ENCODE peak calls at places on chromosomes 5 and 9, in seven cellular contexts. M is OCI-LY7; Y is HCEC 1CT; H is stimulated activated CD8-positive, alpha-beta memory T cell treated with anti-CD3 and anti-CD28 coated beads, Interleukin-7, amount 100 ng/mL, for 1 hour; N is NAMALWA; P is iris pigment epithelial cell; X is Ammon's horn. S is an unnamed sample.

GRCh38 chr5:164132358-164132757 is 626.9 kb downstream of the MAT2B start:
- DNase-seq in H (no peak), Y (no peak), M (peak), N (no peak), X (no peak), P (no peak), S (no peak)

GRCh38 chr9:71876106-71876505 is 34.9 kb downstream of the ABHD17B start:
- DNase-seq in X (no peak), H (no peak), P (no peak), M (no peak), N (no peak), Y (no peak), S (no peak)

GRCh38 chr5:73591102-73591695 is 25.7 kb downstream of the UTP15 start:
- DNase-seq in P (peak), N (peak), Y (peak), H (no peak), M (peak), X (peak), S (peak)

GRCh38 chr9:98866435-98867108 is 59.1 kb downstream of the GALNT12 start:
- DNase-seq in Y (no peak), H (no peak), M (no peak), N (no peak), X (no peak), P (no peak), S (no peak)

GRCh38 chr5:151923865-151924264 is 786 bp downstream of the GLRA1 start:
- DNase-seq in P (peak), M (no peak), H (no peak), N (no peak), Y (peak), X (peak), S (no peak)

GRCh38 chr9:118268046-118268445 is 563.8 kb downstream of the TLR4 start:
- DNase-seq in X (no peak), P (no peak), M (no peak), H (no peak), Y (no peak), N (no peak), S (no peak)

GRCh38 chr5:132813599-132814440 is 718 bp downstream of the SOWAHA start:
- DNase-seq in M (no peak), H (no peak), X (peak), Y (no peak), N (no peak), P (peak), S (no peak)

GRCh38 chr9:108377382-108377781 is 478.4 kb downstream of the ACTL7B start:
- DNase-seq in Y (no peak), P (no peak), X (no peak), M (no peak), H (no peak), N (no peak), S (no peak)

GRCh38 chr9:123169926-123170325 is 98.5 kb downstream of the STRBP start:
- DNase-seq in X (no peak), N (no peak), Y (no peak), P (no peak), H (no peak), M (peak), S (no peak)

GRCh38 chr9:124221685-124222084 is 36.1 kb upstream of the NEK6 start:
- DNase-seq in M (no peak), H (no peak), X (no peak), Y (no peak), P (no peak), N (no peak), S (no peak)

GRCh38 chr9:92706218-92706940 is 36.4 kb upstream of the IPPK start:
- DNase-seq in N (peak), M (peak), Y (peak), X (no peak), H (no peak), P (peak), S (no peak)

GRCh38 chr5:148875205-148875875 is 48.9 kb downstream of the ADRB2 start:
- DNase-seq in M (no peak), Y (peak), P (peak), H (no peak), N (no peak), X (no peak), S (no peak)

GRCh38 chr5:169628891-169629290 is 8.2 kb upstream of the DOCK2 start:
- DNase-seq in H (no peak), P (peak), X (no peak), M (no peak), N (no peak), Y (peak), S (no peak)

GRCh38 chr5:21574429-21574828 is 1278.7 kb downstream of the CDH12 start:
- DNase-seq in P (no peak), N (no peak), Y (no peak), M (no peak), X (no peak), H (no peak), S (no peak)

GRCh38 chr9:114898741-114899140 is 31.6 kb downstream of the TNFSF8 start:
- DNase-seq in H (peak), N (peak), X (peak), Y (no peak), M (peak), P (no peak), S (no peak)

GRCh38 chr9:91100878-91101450 is 260.8 kb downstream of the AUH start:
- DNase-seq in N (no peak), Y (no peak), X (no peak), H (no peak), M (no peak), P (no peak), S (no peak)

GRCh38 chr9:93958875-93959682 is 3.9 kb upstream of the BARX1 start:
- DNase-seq in H (no peak), Y (no peak), N (peak), P (peak), M (no peak), X (no peak), S (no peak)

GRCh38 chr5:17219006-17219422 is 1.6 kb downstream of the BASP1 start:
- DNase-seq in P (no peak), Y (no peak), X (peak), N (no peak), M (peak), H (no peak), S (no peak)

GRCh38 chr5:160165137-160166068 is 46.2 kb upstream of the PWWP2A start:
- DNase-seq in N (no peak), P (peak), H (no peak), X (peak), M (no peak), Y (peak), S (peak)

GRCh38 chr5:151651997-151652645 is 34.6 kb downstream of the SPARC start:
- DNase-seq in X (peak), Y (peak), N (peak), P (peak), H (no peak), M (peak), S (peak)

GRCh38 chr5:144484124-144484897 is 313.6 kb downstream of the KCTD16 start:
- DNase-seq in N (no peak), Y (peak), H (no peak), P (peak), M (no peak), X (no peak), S (peak)

GRCh38 chr9:117437283-117437682 is 22.4 kb upstream of the ASTN2 start:
- DNase-seq in H (no peak), Y (no peak), M (no peak), X (no peak), N (no peak), P (no peak), S (no peak)

GRCh38 chr9:132672413-132672690 is 2.1 kb downstream of the GTF3C4 start:
- DNase-seq in X (no peak), Y (no peak), M (no peak), P (no peak), H (no peak), N (peak), S (no peak)

GRCh38 chr9:122948313-122948712 is 7.5 kb downstream of the RABGAP1 start:
- DNase-seq in X (no peak), P (no peak), H (no peak), N (no peak), Y (no peak), M (no peak), S (no peak)

GRCh38 chr5:125412051-125412560 is 665.7 kb upstream of the ZNF608 start:
- DNase-seq in N (peak), Y (no peak), M (peak), H (no peak), X (peak), P (peak), S (no peak)

GRCh38 chr5:122942164-122942914 is 94.2 kb downstream of the PPIC start:
- DNase-seq in X (no peak), N (no peak), H (no peak), M (no peak), Y (peak), P (peak), S (no peak)

GRCh38 chr5:63727583-63727982 is 234.7 kb downstream of the HTR1A start:
- DNase-seq in H (no peak), Y (no peak), X (no peak), M (no peak), N (no peak), P (no peak), S (no peak)

GRCh38 chr9:134892221-134892620 is 11.6 kb downstream of the FCN2 start:
- DNase-seq in Y (no peak), H (no peak), X (no peak), N (no peak), P (no peak), M (no peak), S (no peak)

S was measured in H54.